ENCODE peak calls at places on chromosomes 3 and 15, in seven cellular contexts. N is hepatic stellate cell; D is neural crest cell; J is astrocyte of the cerebellum; O is activated CD8-positive, alpha-beta memory T cell treated with anti-CD3 and anti-CD28 coated beads for 1 hour; Q is activated T-cell treated with anti-CD3 and anti-CD28 coated beads, Interleukin-2, amount 50 U/mL, for 1 hour; R is myocyte. X is an unnamed sample.

GRCh38 chr3:58570851-58571250 is 6.3 kb downstream of the FAM107A start:
- DNase-seq in N (no peak), D (no peak), J (no peak), O (no peak), Q (no peak), R (no peak), X (no peak)

GRCh38 chr15:79769081-79769481 is 127.7 kb downstream of the MTHFS start:
- DNase-seq in N (no peak), D (no peak), J (no peak), O (no peak), Q (no peak), R (peak), X (no peak)

GRCh38 chr3:194292331-194292730 is 58.8 kb downstream of the CPN2 start:
- DNase-seq in N (no peak), D (no peak), J (no peak), O (no peak), Q (no peak), R (no peak), X (no peak)

GRCh38 chr3:128851601-128852000 is 27.8 kb upstream of the ACAD9 start:
- DNase-seq in N (no peak), D (no peak), J (no peak), O (no peak), Q (no peak), R (no peak), X (no peak)

GRCh38 chr3:146223401-146224373 is 27.2 kb downstream of the PLSCR4 start:
- DNase-seq in N (no peak), D (no peak), J (no peak), O (no peak), Q (no peak), R (no peak), X (no peak)

GRCh38 chr15:36544518-36545383 is 34.7 kb upstream of the CDIN1 start:
- DNase-seq in N (no peak), D (no peak), J (peak), O (no peak), Q (no peak), R (no peak), X (no peak)

GRCh38 chr3:148998715-148999413 is 7.5 kb downstream of the GYG1 start:
- DNase-seq in N (no peak), D (no peak), J (no peak), O (no peak), Q (no peak), R (no peak), X (no peak)

GRCh38 chr3:23760325-23760724 is 45.4 kb upstream of the UBE2E1 start:
- DNase-seq in N (no peak), D (no peak), J (no peak), O (no peak), Q (no peak), R (no peak), X (no peak)

GRCh38 chr15:59174846-59175831 is 31.5 kb upstream of the LDHAL6B start:
- DNase-seq in N (peak), D (peak), J (peak), O (no peak), Q (peak), R (peak), X (peak)

GRCh38 chr3:176855213-176855612 is 342.1 kb downstream of the TBL1XR1 start:
- DNase-seq in N (no peak), D (no peak), J (no peak), O (no peak), Q (no peak), R (no peak), X (no peak)

GRCh38 chr3:196214783-196215441 is 1.4 kb upstream of the SLC51A start:
- DNase-seq in N (no peak), D (no peak), J (no peak), O (no peak), Q (no peak), R (no peak), X (no peak)

GRCh38 chr3:96970211-96970610 is 155.8 kb downstream of the EPHA6 start:
- DNase-seq in N (no peak), D (no peak), J (no peak), O (no peak), Q (no peak), R (no peak), X (no peak)

GRCh38 chr3:194685050-194685722 is 497 bp upstream of the FAM43A start:
- DNase-seq in N (no peak), D (no peak), J (no peak), O (no peak), Q (no peak), R (no peak), X (no peak)

GRCh38 chr15:75058127-75058905 is 34.9 kb downstream of the PPCDC start:
- DNase-seq in N (no peak), D (no peak), J (no peak), O (no peak), Q (no peak), R (no peak), X (no peak)

GRCh38 chr3:12907729-12908128 is 66.4 kb upstream of the RPL32 start:
- DNase-seq in N (no peak), D (no peak), J (no peak), O (no peak), Q (no peak), R (no peak), X (no peak)

GRCh38 chr3:60266444-60266843 is 984.8 kb downstream of the FHIT start:
- DNase-seq in N (no peak), D (no peak), J (no peak), O (no peak), Q (no peak), R (no peak), X (no peak)

GRCh38 chr3:128227507-128227906 is 74.2 kb downstream of the EEFSEC start:
- DNase-seq in N (no peak), D (no peak), J (no peak), O (no peak), Q (no peak), R (no peak), X (no peak)

GRCh38 chr15:68672781-68673205 is 94.0 kb downstream of the CORO2B start:
- DNase-seq in N (no peak), D (no peak), J (no peak), O (no peak), Q (no peak), R (no peak), X (no peak)

GRCh38 chr3:124386006-124386405 is 344.2 kb upstream of the UMPS start:
- DNase-seq in N (no peak), D (no peak), J (no peak), O (no peak), Q (no peak), R (no peak), X (no peak)

GRCh38 chr3:194224536-194224935 is 88.6 kb downstream of the HES1 start:
- DNase-seq in N (no peak), D (no peak), J (no peak), O (no peak), Q (no peak), R (no peak), X (peak)

GRCh38 chr15:25862469-25863066 is 559 bp downstream of the ATP10A start:
- DNase-seq in N (no peak), D (no peak), J (no peak), O (peak), Q (peak), R (no peak), X (no peak)

GRCh38 chr3:81308296-81308695 is 453.1 kb downstream of the GBE1 start:
- DNase-seq in N (peak), D (no peak), J (no peak), O (no peak), Q (no peak), R (no peak), X (no peak)

GRCh38 chr3:66450389-66451022 is 50.3 kb downstream of the LRIG1 start:
- DNase-seq in N (no peak), D (no peak), J (peak), O (no peak), Q (no peak), R (peak), X (no peak)

GRCh38 chr3:124887177-124887995 is at the start of gene ITGB5:
- DNase-seq in N (peak), D (peak), J (peak), O (no peak), Q (peak), R (peak), X (no peak)

GRCh38 chr3:177230641-177231040 is 33.4 kb upstream of the TBL1XR1 start:
- DNase-seq in N (no peak), D (no peak), J (no peak), O (no peak), Q (no peak), R (no peak), X (no peak)

GRCh38 chr3:172877011-172877410 is 126.5 kb downstream of the ECT2 start:
- DNase-seq in N (no peak), D (no peak), J (no peak), O (no peak), Q (no peak), R (no peak), X (no peak)

X was measured in retinal pigment epithelial cell.